ENCODE peak calls at places on chromosome 9, in six cellular contexts. One of them, this sample, is unnamed.
A peak's percentile ranks its signal among the peaks of the same experiment; 100 is the strongest.

GRCh38 chr9:120714846-120715231 is 569 bp upstream of the MEGF9 start:
- DNase-seq in PC-9: no peak
- DNase-seq in C1 segment of cervical spinal cord: no peak
- DNase-seq in left ventricle myocardium inferior: no peak
- DNase-seq in stimulated activated CD8-positive, alpha-beta memory T cell treated with anti-CD3 and anti-CD28 coated beads, Interleukin-4, amount 100 ng/mL, for 1 hour: no peak
- DNase-seq in upper lobe of left lung: no peak
- DNase-seq in this sample: no peak

GRCh38 chr9:21443849-21444625 is 3.8 kb downstream of the IFNA1 start:
- DNase-seq in left ventricle myocardium inferior: no peak
- DNase-seq in PC-9: no peak
- DNase-seq in upper lobe of left lung: no peak
- DNase-seq in stimulated activated CD8-positive, alpha-beta memory T cell treated with anti-CD3 and anti-CD28 coated beads, Interleukin-4, amount 100 ng/mL, for 1 hour: no peak
- DNase-seq in C1 segment of cervical spinal cord: no peak
- DNase-seq in this sample: no peak

GRCh38 chr9:3992924-3993323 is 306.9 kb downstream of the GLIS3 start:
- DNase-seq in stimulated activated CD8-positive, alpha-beta memory T cell treated with anti-CD3 and anti-CD28 coated beads, Interleukin-4, amount 100 ng/mL, for 1 hour: no peak
- DNase-seq in upper lobe of left lung: no peak
- DNase-seq in left ventricle myocardium inferior: no peak
- DNase-seq in C1 segment of cervical spinal cord: no peak
- DNase-seq in PC-9: no peak
- DNase-seq in this sample: no peak

GRCh38 chr9:131482343-131483006 is 20.2 kb upstream of the POMT1 start:
- DNase-seq in PC-9: no peak
- DNase-seq in C1 segment of cervical spinal cord: no peak
- DNase-seq in upper lobe of left lung: no peak
- DNase-seq in stimulated activated CD8-positive, alpha-beta memory T cell treated with anti-CD3 and anti-CD28 coated beads, Interleukin-4, amount 100 ng/mL, for 1 hour: no peak
- DNase-seq in left ventricle myocardium inferior: no peak
- DNase-seq in this sample: no peak

GRCh38 chr9:137435980-137436760 is 5.0 kb downstream of the ENTPD8 start:
- DNase-seq in upper lobe of left lung: peak; percentile 90
- DNase-seq in PC-9: peak; percentile 86
- DNase-seq in C1 segment of cervical spinal cord: no peak
- DNase-seq in stimulated activated CD8-positive, alpha-beta memory T cell treated with anti-CD3 and anti-CD28 coated beads, Interleukin-4, amount 100 ng/mL, for 1 hour: no peak
- DNase-seq in left ventricle myocardium inferior: peak; percentile 38
- DNase-seq in this sample: no peak

GRCh38 chr9:136650648-136651047 is 12.1 kb upstream of the EGFL7 start:
- DNase-seq in upper lobe of left lung: no peak
- DNase-seq in PC-9: no peak
- DNase-seq in C1 segment of cervical spinal cord: no peak
- DNase-seq in stimulated activated CD8-positive, alpha-beta memory T cell treated with anti-CD3 and anti-CD28 coated beads, Interleukin-4, amount 100 ng/mL, for 1 hour: no peak
- DNase-seq in left ventricle myocardium inferior: no peak
- DNase-seq in this sample: no peak

GRCh38 chr9:93508207-93508606 is 54.8 kb upstream of the FAM120AOS start:
- DNase-seq in left ventricle myocardium inferior: no peak
- DNase-seq in stimulated activated CD8-positive, alpha-beta memory T cell treated with anti-CD3 and anti-CD28 coated beads, Interleukin-4, amount 100 ng/mL, for 1 hour: no peak
- DNase-seq in PC-9: no peak
- DNase-seq in upper lobe of left lung: no peak
- DNase-seq in C1 segment of cervical spinal cord: no peak
- DNase-seq in this sample: no peak

GRCh38 chr9:37840560-37841194 is 40.1 kb downstream of the DCAF10 start:
- DNase-seq in PC-9: peak; percentile 36
- DNase-seq in C1 segment of cervical spinal cord: no peak
- DNase-seq in upper lobe of left lung: no peak
- DNase-seq in left ventricle myocardium inferior: no peak
- DNase-seq in stimulated activated CD8-positive, alpha-beta memory T cell treated with anti-CD3 and anti-CD28 coated beads, Interleukin-4, amount 100 ng/mL, for 1 hour: no peak
- DNase-seq in this sample: no peak

GRCh38 chr9:126327750-126328120 is 1.1 kb downstream of the MVB12B start:
- DNase-seq in left ventricle myocardium inferior: no peak
- DNase-seq in PC-9: no peak
- DNase-seq in C1 segment of cervical spinal cord: no peak
- DNase-seq in upper lobe of left lung: no peak
- DNase-seq in stimulated activated CD8-positive, alpha-beta memory T cell treated with anti-CD3 and anti-CD28 coated beads, Interleukin-4, amount 100 ng/mL, for 1 hour: no peak
- DNase-seq in this sample: peak; percentile 38

GRCh38 chr9:126147620-126148522 is 178.8 kb upstream of the MVB12B start:
- DNase-seq in left ventricle myocardium inferior: no peak
- DNase-seq in PC-9: no peak
- DNase-seq in stimulated activated CD8-positive, alpha-beta memory T cell treated with anti-CD3 and anti-CD28 coated beads, Interleukin-4, amount 100 ng/mL, for 1 hour: no peak
- DNase-seq in upper lobe of left lung: no peak
- DNase-seq in C1 segment of cervical spinal cord: no peak
- DNase-seq in this sample: peak; percentile 58

GRCh38 chr9:133426011-133426410 is 3.8 kb downstream of the ADAMTS13 start:
- DNase-seq in stimulated activated CD8-positive, alpha-beta memory T cell treated with anti-CD3 and anti-CD28 coated beads, Interleukin-4, amount 100 ng/mL, for 1 hour: no peak
- DNase-seq in PC-9: no peak
- DNase-seq in C1 segment of cervical spinal cord: no peak
- DNase-seq in upper lobe of left lung: no peak
- DNase-seq in left ventricle myocardium inferior: no peak
- DNase-seq in this sample: no peak

This sample was measured in suprapubic skin.